ENCODE peak calls at places on chromosomes 2 and 18, in ten cellular contexts. O, R, N, P, W, D, I, E, U and S are unnamed samples.

GRCh38 chr18:49768051-49768391 is 45.3 kb downstream of the ACAA2 start:
- DNase-seq in O (peak), R (peak), N (no peak), P (no peak), W (peak), D (no peak), I (no peak), E (peak), U (peak), S (no peak)

GRCh38 chr2:142562900-142563299 is 314.6 kb upstream of the KYNU start:
- DNase-seq in O (no peak), R (no peak), N (no peak), P (no peak), W (no peak), D (no peak), I (no peak), E (no peak), U (no peak), S (no peak)

GRCh38 chr2:45329045-45329677 is 281.9 kb downstream of the SRBD1 start:
- DNase-seq in O (no peak), R (peak), N (no peak), P (no peak), W (peak), D (no peak), I (no peak), E (no peak), U (peak), S (no peak)

GRCh38 chr2:160294339-160294803 is 94.3 kb upstream of the ITGB6 start:
- DNase-seq in O (no peak), R (no peak), N (no peak), P (no peak), W (peak), D (no peak), I (no peak), E (no peak), U (peak), S (peak)

GRCh38 chr2:216210711-216211131 is 101.6 kb downstream of the XRCC5 start:
- DNase-seq in O (no peak), R (no peak), N (no peak), P (no peak), W (peak), D (no peak), I (no peak), E (no peak), U (peak), S (no peak)

GRCh38 chr2:36756438-36756837 is 59.9 kb downstream of the VIT start:
- DNase-seq in O (no peak), R (no peak), N (no peak), P (no peak), W (peak), D (no peak), I (no peak), E (no peak), U (no peak), S (no peak)

GRCh38 chr18:62523631-62524442 is 1.0 kb downstream of the ZCCHC2 start:
- DNase-seq in O (peak), R (no peak), N (no peak), P (peak), W (peak), D (peak), I (peak), E (peak), U (peak), S (no peak)

GRCh38 chr2:217996345-217996744 is 6.5 kb downstream of the TNS1 start:
- DNase-seq in O (no peak), R (peak), N (no peak), P (no peak), W (peak), D (no peak), I (no peak), E (no peak), U (peak), S (peak)

GRCh38 chr2:8089596-8089995 is 592.3 kb upstream of the ID2 start:
- DNase-seq in O (no peak), R (no peak), N (no peak), P (no peak), W (peak), D (no peak), I (no peak), E (no peak), U (peak), S (no peak)

GRCh38 chr18:40577255-40577654 is 1377.8 kb upstream of the PIK3C3 start:
- DNase-seq in O (no peak), R (no peak), N (no peak), P (no peak), W (no peak), D (no peak), I (no peak), E (no peak), U (no peak), S (no peak)

GRCh38 chr2:105076121-105076520 is 38.3 kb downstream of the MRPS9 start:
- DNase-seq in O (no peak), R (no peak), N (no peak), P (no peak), W (no peak), D (no peak), I (no peak), E (no peak), U (no peak), S (no peak)

GRCh38 chr2:169796441-169796840 is 2.2 kb upstream of the SSB start:
- DNase-seq in O (no peak), R (no peak), N (no peak), P (no peak), W (no peak), D (no peak), I (no peak), E (no peak), U (peak), S (no peak)

GRCh38 chr2:8239402-8240127 is 442.3 kb upstream of the ID2 start:
- DNase-seq in O (no peak), R (no peak), N (no peak), P (no peak), W (no peak), D (no peak), I (no peak), E (no peak), U (no peak), S (no peak)

GRCh38 chr2:241659150-241659739 is 21.8 kb downstream of the ATG4B start:
- DNase-seq in O (peak), R (peak), N (no peak), P (no peak), W (peak), D (no peak), I (no peak), E (peak), U (peak), S (peak)

GRCh38 chr2:117686699-117687098 is 127.8 kb upstream of the DDX18 start:
- DNase-seq in O (no peak), R (no peak), N (no peak), P (no peak), W (no peak), D (no peak), I (peak), E (no peak), U (no peak), S (no peak)

GRCh38 chr2:134674687-134675086 is 44.1 kb downstream of the TMEM163 start:
- DNase-seq in O (no peak), R (no peak), N (no peak), P (no peak), W (no peak), D (no peak), I (no peak), E (no peak), U (no peak), S (no peak)

GRCh38 chr2:225494100-225494459 is 94.6 kb downstream of the NYAP2 start:
- DNase-seq in O (no peak), R (no peak), N (no peak), P (no peak), W (no peak), D (no peak), I (no peak), E (no peak), U (no peak), S (no peak)

GRCh38 chr2:119029297-119029696 is 87.3 kb downstream of the MARCO start:
- DNase-seq in O (no peak), R (no peak), N (no peak), P (no peak), W (no peak), D (no peak), I (no peak), E (no peak), U (no peak), S (no peak)

GRCh38 chr2:64228923-64229322 is 84.7 kb upstream of the PELI1 start:
- DNase-seq in O (no peak), R (no peak), N (no peak), P (no peak), W (no peak), D (no peak), I (no peak), E (no peak), U (no peak), S (no peak)

GRCh38 chr2:33093293-33093692 is 146.5 kb downstream of the LTBP1 start:
- DNase-seq in O (no peak), R (no peak), N (no peak), P (no peak), W (no peak), D (no peak), I (no peak), E (no peak), U (no peak), S (no peak)

GRCh38 chr18:79939096-79939495 is 12.4 kb downstream of the SLC66A2 start:
- DNase-seq in O (no peak), R (no peak), N (no peak), P (no peak), W (no peak), D (no peak), I (no peak), E (no peak), U (no peak), S (no peak)

GRCh38 chr18:12032786-12033642 is 51.7 kb downstream of the IMPA2 start:
- DNase-seq in O (no peak), R (no peak), N (peak), P (no peak), W (peak), D (no peak), I (no peak), E (no peak), U (peak), S (no peak)

GRCh38 chr18:3069671-3070433 is 56.9 kb upstream of the LPIN2 start:
- DNase-seq in O (no peak), R (no peak), N (no peak), P (no peak), W (no peak), D (no peak), I (no peak), E (no peak), U (no peak), S (no peak)

GRCh38 chr2:224208034-224208433 is 168.9 kb upstream of the SERPINE2 start:
- DNase-seq in O (no peak), R (no peak), N (no peak), P (no peak), W (no peak), D (no peak), I (no peak), E (no peak), U (peak), S (no peak)

GRCh38 chr18:63783394-63783793 is 8.2 kb downstream of the SERPINB7 start:
- DNase-seq in O (no peak), R (no peak), N (no peak), P (no peak), W (no peak), D (no peak), I (peak), E (no peak), U (no peak), S (no peak)

GRCh38 chr2:228657807-228658402 is 476.4 kb upstream of the SPHKAP start:
- DNase-seq in O (no peak), R (peak), N (no peak), P (no peak), W (peak), D (no peak), I (no peak), E (no peak), U (peak), S (no peak)

GRCh38 chr18:21799706-21800105 is 59.1 kb downstream of the MIB1 start:
- DNase-seq in O (no peak), R (no peak), N (no peak), P (no peak), W (no peak), D (no peak), I (no peak), E (no peak), U (no peak), S (no peak)

GRCh38 chr2:127941461-127941860 is 55.7 kb upstream of the AMMECR1L start:
- DNase-seq in O (no peak), R (no peak), N (no peak), P (no peak), W (no peak), D (no peak), I (no peak), E (no peak), U (no peak), S (no peak)

GRCh38 chr2:169462896-169463695 is 16.2 kb upstream of the BBS5 start:
- DNase-seq in O (no peak), R (peak), N (peak), P (no peak), W (peak), D (no peak), I (no peak), E (no peak), U (peak), S (no peak)

GRCh38 chr2:100577777-100578176 is 15.0 kb downstream of the PDCL3 start:
- DNase-seq in O (no peak), R (peak), N (no peak), P (no peak), W (no peak), D (no peak), I (no peak), E (no peak), U (peak), S (no peak)

GRCh38 chr2:96698221-96698861 is 41.5 kb downstream of the LMAN2L start:
- DNase-seq in O (no peak), R (peak), N (no peak), P (no peak), W (no peak), D (no peak), I (no peak), E (no peak), U (no peak), S (no peak)

GRCh38 chr2:98474979-98475632 is 30.4 kb downstream of the INPP4A start:
- DNase-seq in O (no peak), R (no peak), N (no peak), P (no peak), W (no peak), D (no peak), I (no peak), E (no peak), U (no peak), S (no peak)

GRCh38 chr2:12592296-12592695 is 124.4 kb upstream of the TRIB2 start:
- DNase-seq in O (no peak), R (no peak), N (no peak), P (no peak), W (peak), D (no peak), I (no peak), E (no peak), U (no peak), S (no peak)

GRCh38 chr2:12110074-12110473 is 363.6 kb downstream of the LPIN1 start:
- DNase-seq in O (no peak), R (no peak), N (no peak), P (no peak), W (peak), D (no peak), I (no peak), E (no peak), U (peak), S (no peak)

GRCh38 chr18:24515721-24516120 is 55.3 kb downstream of the HRH4 start:
- DNase-seq in O (no peak), R (no peak), N (no peak), P (no peak), W (no peak), D (no peak), I (no peak), E (no peak), U (no peak), S (no peak)

GRCh38 chr2:38620282-38620977 is 17.7 kb upstream of the HNRNPLL start:
- DNase-seq in O (no peak), R (no peak), N (peak), P (no peak), W (peak), D (no peak), I (no peak), E (no peak), U (peak), S (no peak)

GRCh38 chr2:220148849-220149248 is 521.4 kb downstream of the SLC4A3 start:
- DNase-seq in O (no peak), R (no peak), N (no peak), P (no peak), W (peak), D (no peak), I (no peak), E (no peak), U (peak), S (no peak)

GRCh38 chr2:220152281-220152680 is 524.9 kb downstream of the SLC4A3 start:
- DNase-seq in O (no peak), R (no peak), N (no peak), P (no peak), W (no peak), D (no peak), I (no peak), E (no peak), U (no peak), S (no peak)

GRCh38 chr2:220157312-220157711 is 529.9 kb downstream of the SLC4A3 start:
- DNase-seq in O (no peak), R (no peak), N (no peak), P (no peak), W (no peak), D (no peak), I (no peak), E (no peak), U (no peak), S (no peak)

GRCh38 chr2:220159738-220160137 is 532.3 kb downstream of the SLC4A3 start:
- DNase-seq in O (no peak), R (no peak), N (no peak), P (no peak), W (no peak), D (no peak), I (no peak), E (no peak), U (no peak), S (no peak)

GRCh38 chr2:220154243-220154642 is 526.8 kb downstream of the SLC4A3 start:
- DNase-seq in O (no peak), R (no peak), N (no peak), P (no peak), W (no peak), D (no peak), I (no peak), E (no peak), U (no peak), S (no peak)
- TF ChIP-seq CTCF in O (no peak), R (no peak), N (peak), P (peak), W (no peak), D (no peak), I (no peak), E (peak), U (no peak), S (no peak)

DNA sequence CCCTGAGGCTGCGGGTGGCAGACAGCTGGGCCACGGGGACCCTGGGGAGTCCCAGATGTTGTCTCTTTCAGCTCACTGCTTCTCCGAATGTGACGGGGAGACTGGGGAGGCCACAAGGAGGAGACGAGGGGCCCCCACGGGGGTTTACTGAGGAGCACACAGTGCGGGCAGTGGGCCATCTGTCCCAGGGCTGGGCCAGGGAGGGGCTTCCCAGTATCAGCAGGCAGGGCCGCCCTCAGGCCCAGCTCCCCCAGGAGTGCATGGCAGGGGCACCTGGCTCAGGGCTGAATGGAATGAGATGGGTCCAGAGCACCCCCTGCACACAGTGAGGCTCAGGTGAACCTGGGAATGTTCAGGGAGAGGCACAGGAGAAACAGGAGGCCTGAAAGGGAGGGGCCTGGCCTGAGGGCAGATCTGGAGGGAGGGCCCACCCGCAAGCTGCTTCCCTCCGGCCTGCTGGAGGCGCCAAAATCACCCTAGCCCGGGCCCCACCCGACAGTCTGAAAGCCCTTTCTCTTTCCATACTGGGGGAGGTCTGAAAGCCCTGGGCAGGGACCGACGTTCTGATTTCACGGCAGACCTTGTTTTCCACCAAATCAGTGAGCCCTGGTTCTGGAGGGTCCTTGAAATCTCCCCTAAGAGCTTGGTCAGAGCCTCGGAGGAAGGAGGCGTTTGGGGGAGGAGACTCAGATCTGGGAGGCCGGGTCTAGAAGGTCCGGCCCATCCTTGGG is 35.5 kb upstream of the PTMA start:
- DNase-seq in O (no peak), R (no peak), N (no peak), P (no peak), W (peak), D (no peak), I (peak), E (peak), U (no peak), S (no peak)
- TF ChIP-seq CTCF in O (peak), R (no peak), N (peak), P (no peak), W (peak), D (no peak), I (peak), E (no peak), U (peak), S (no peak)

GRCh38 chr2:205759732-205760516 is 77.6 kb downstream of the NRP2 start:
- DNase-seq in O (no peak), R (no peak), N (no peak), P (no peak), W (no peak), D (no peak), I (no peak), E (no peak), U (no peak), S (no peak)

GRCh38 chr2:205758051-205758450 is 75.8 kb downstream of the NRP2 start:
- DNase-seq in O (no peak), R (no peak), N (no peak), P (no peak), W (peak), D (no peak), I (no peak), E (no peak), U (peak), S (no peak)

GRCh38 chr2:205759286-205759685 is 77.0 kb downstream of the NRP2 start:
- DNase-seq in O (no peak), R (no peak), N (no peak), P (no peak), W (peak), D (no peak), I (no peak), E (no peak), U (no peak), S (no peak)

GRCh38 chr2:205757271-205757670 is 75.0 kb downstream of the NRP2 start:
- DNase-seq in O (no peak), R (no peak), N (no peak), P (no peak), W (no peak), D (no peak), I (no peak), E (no peak), U (no peak), S (no peak)

GRCh38 chr2:205758498-205758897 is 76.2 kb downstream of the NRP2 start:
- DNase-seq in O (no peak), R (no peak), N (no peak), P (no peak), W (peak), D (no peak), I (no peak), E (no peak), U (peak), S (no peak)
- TF ChIP-seq CTCF in O (no peak), R (no peak), N (no peak), P (no peak), W (no peak), D (no peak), I (no peak), E (no peak), U (no peak), S (no peak)

DNA sequence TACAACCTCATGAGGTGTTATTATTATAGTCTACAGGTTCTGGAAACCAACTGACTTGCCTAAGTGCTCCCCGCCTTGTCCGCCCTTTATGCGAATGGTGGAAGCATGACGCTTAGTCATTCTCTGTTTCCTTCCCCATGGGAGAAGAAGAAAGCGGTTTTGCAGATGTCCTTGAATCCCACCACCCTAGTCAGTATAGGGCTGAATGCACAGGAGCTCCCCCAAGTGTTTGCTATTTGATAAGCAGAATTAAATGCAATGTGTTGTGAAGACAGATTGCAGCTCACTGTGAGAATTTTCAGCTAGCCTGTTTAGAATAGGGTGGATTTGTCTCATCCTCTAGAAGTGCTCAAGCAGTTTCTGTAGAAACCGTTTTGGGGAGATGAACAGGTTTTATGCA is 652.0 kb downstream of the DCC start:
- DNase-seq in O (no peak), R (no peak), N (no peak), P (no peak), W (no peak), D (no peak), I (no peak), E (no peak), U (no peak), S (no peak)
- TF ChIP-seq CTCF in O (peak), R (peak), N (no peak), P (no peak), W (no peak), D (no peak), I (no peak), E (peak), U (no peak), S (no peak)

GRCh38 chr18:53687002-53687401 is 537.5 kb downstream of the MBD2 start:
- DNase-seq in O (no peak), R (no peak), N (no peak), P (no peak), W (no peak), D (no peak), I (no peak), E (no peak), U (peak), S (no peak)
- TF ChIP-seq CTCF in O (peak), R (no peak), N (no peak), P (no peak), W (no peak), D (no peak), I (no peak), E (no peak), U (no peak), S (no peak)

DNA sequence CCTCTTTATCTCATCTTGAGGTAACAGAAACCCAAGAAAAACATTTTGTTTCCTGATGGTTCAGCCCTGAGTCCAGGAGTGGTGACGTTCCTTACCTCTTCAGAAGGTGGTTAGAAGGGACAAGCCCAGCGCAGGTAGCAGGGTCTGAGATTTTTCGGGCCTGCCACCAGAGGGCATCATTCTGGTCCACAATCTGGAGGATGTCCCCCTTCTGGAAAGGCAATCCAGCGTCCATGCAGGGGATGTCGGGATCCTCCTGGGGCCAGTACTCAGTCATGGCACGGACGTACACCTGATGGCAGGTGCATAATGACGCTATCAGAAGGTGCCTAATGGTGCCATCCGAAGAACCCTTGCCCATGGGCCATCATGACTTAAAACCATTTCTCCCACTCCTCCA is 17.7 kb downstream of the MPP4 start:
- DNase-seq in O (peak), R (peak), N (no peak), P (no peak), W (peak), D (no peak), I (peak), E (peak), U (no peak), S (no peak)
- TF ChIP-seq CTCF in O (peak), R (no peak), N (peak), P (no peak), W (peak), D (no peak), I (peak), E (peak), U (peak), S (no peak)